ENCODE peak calls at places on chromosomes 4 and X, in four cellular contexts. One of them, this sample, is unnamed.

GRCh38 chrX:22063284-22063683 is 31.2 kb downstream of the PHEX start:
- DNase-seq in DMS 273 treated with DMSO at 0.1 percent for 48 hours: no peak
- DNase-seq in NCI-H1436: no peak
- DNase-seq in anterior cingulate cortex: no peak
- DNase-seq in this sample: no peak

GRCh38 chr4:124712417-124713212 is at the start of gene ANKRD50:
- DNase-seq in anterior cingulate cortex: peak; percentile 93
- DNase-seq in DMS 273 treated with DMSO at 0.1 percent for 48 hours: peak; percentile 61
- DNase-seq in NCI-H1436: peak; percentile 94
- DNase-seq in this sample: peak; percentile 73

GRCh38 chrX:21940356-21940829 is at the start of gene SMS:
- DNase-seq in anterior cingulate cortex: peak; percentile 44
- DNase-seq in DMS 273 treated with DMSO at 0.1 percent for 48 hours: no peak
- DNase-seq in NCI-H1436: peak; percentile 54
- DNase-seq in this sample: peak; percentile 14

GRCh38 chr4:20592666-20593065 is 107.6 kb upstream of the PACRGL start:
- DNase-seq in NCI-H1436: no peak
- DNase-seq in DMS 273 treated with DMSO at 0.1 percent for 48 hours: no peak
- DNase-seq in anterior cingulate cortex: no peak
- DNase-seq in this sample: no peak

GRCh38 chr4:102578819-102579218 is 77.7 kb downstream of the NFKB1 start:
- DNase-seq in DMS 273 treated with DMSO at 0.1 percent for 48 hours: no peak
- DNase-seq in NCI-H1436: no peak
- DNase-seq in anterior cingulate cortex: no peak
- DNase-seq in this sample: no peak

GRCh38 chr4:27081675-27082579 is 221.3 kb downstream of the STIM2 start:
- DNase-seq in anterior cingulate cortex: no peak
- DNase-seq in DMS 273 treated with DMSO at 0.1 percent for 48 hours: no peak
- DNase-seq in NCI-H1436: no peak
- DNase-seq in this sample: no peak

GRCh38 chrX:79325263-79325958 is 41.7 kb downstream of the ITM2A start:
- DNase-seq in NCI-H1436: no peak
- DNase-seq in anterior cingulate cortex: no peak
- DNase-seq in DMS 273 treated with DMSO at 0.1 percent for 48 hours: no peak
- DNase-seq in this sample: no peak

GRCh38 chrX:152600853-152601635 is 36.7 kb upstream of the GABRQ start:
- DNase-seq in anterior cingulate cortex: peak; percentile 35
- DNase-seq in NCI-H1436: peak; percentile 86
- DNase-seq in DMS 273 treated with DMSO at 0.1 percent for 48 hours: no peak
- DNase-seq in this sample: peak; percentile 5

GRCh38 chr4:183960021-183960420 is 54.9 kb downstream of the STOX2 start:
- DNase-seq in DMS 273 treated with DMSO at 0.1 percent for 48 hours: peak; percentile 70
- DNase-seq in anterior cingulate cortex: peak; percentile 90
- DNase-seq in NCI-H1436: no peak
- DNase-seq in this sample: peak; percentile 84

GRCh38 chr4:52825311-52826090 is 36.6 kb upstream of the RASL11B start:
- DNase-seq in anterior cingulate cortex: no peak
- DNase-seq in DMS 273 treated with DMSO at 0.1 percent for 48 hours: no peak
- DNase-seq in NCI-H1436: no peak
- DNase-seq in this sample: no peak

GRCh38 chr4:84965558-84966381 is 720 bp downstream of the WDFY3 start:
- DNase-seq in DMS 273 treated with DMSO at 0.1 percent for 48 hours: no peak
- DNase-seq in anterior cingulate cortex: peak; percentile 69
- DNase-seq in NCI-H1436: peak; percentile 30
- DNase-seq in this sample: no peak

This sample was measured in NCI-H1417 treated with DMSO at 0.1 percent for 48 hours.